ENCODE peak calls at places on chromosomes 12 and 14, in four cellular contexts. J is A549, V is K562, E is H1. Z is an unnamed sample.

GRCh38 chr12:23099604-23100003 is 474.6 kb downstream of the ETNK1 start:
- DNase-seq in V (no peak), J (no peak), E (peak; percentile 21), Z (no peak)

GRCh38 chr14:32576088-32576795 is 247.1 kb downstream of the AKAP6 start:
- DNase-seq in E (no peak), V (peak; percentile 48), J (peak; percentile 55), Z (peak; percentile 73)

GRCh38 chr12:129868566-129868965 is 35.3 kb downstream of the TMEM132D start:
- DNase-seq in J (no peak), E (no peak), V (no peak), Z (no peak)

GRCh38 chr12:72025524-72025923 is 86.9 kb downstream of the TPH2 start:
- DNase-seq in V (no peak), J (no peak), E (no peak), Z (no peak)

GRCh38 chr14:68681256-68681655 is 111.6 kb downstream of the ZFP36L1 start:
- DNase-seq in E (no peak), V (no peak), J (no peak), Z (no peak)

GRCh38 chr12:56922032-56922431 is 12.2 kb downstream of the SDR9C7 start:
- DNase-seq in V (no peak), J (no peak), E (no peak), Z (no peak)

GRCh38 chr12:30517320-30517719 is 178.3 kb downstream of the IPO8 start:
- DNase-seq in E (no peak), V (no peak), J (no peak), Z (no peak)

GRCh38 chr12:25977047-25977446 is 18.6 kb downstream of the RASSF8 start:
- DNase-seq in V (no peak), E (no peak), J (no peak), Z (no peak)

GRCh38 chr14:92494512-92494911 is 19.1 kb upstream of the RIN3 start:
- DNase-seq in E (no peak), J (no peak), V (no peak), Z (no peak)

GRCh38 chr12:97363693-97364092 is 98.9 kb upstream of the RMST start:
- DNase-seq in E (no peak), V (no peak), J (no peak), Z (no peak)

GRCh38 chr12:85781751-85782150 is 54.5 kb downstream of the RASSF9 start:
- DNase-seq in V (no peak), E (no peak), J (no peak), Z (no peak)

GRCh38 chr12:26287666-26288408 is 92.5 kb downstream of the SSPN start:
- DNase-seq in V (no peak), J (no peak), E (no peak), Z (no peak)

GRCh38 chr12:3144495-3144894 is 67.3 kb downstream of the TSPAN9 start:
- DNase-seq in E (no peak), V (no peak), J (no peak), Z (no peak)
- TF ChIP-seq PHF8 in E (no peak), V (no peak), J (no peak), Z (no peak)

GRCh38 chr12:103928736-103929050 is 1.5 kb upstream of the HSP90B1 start:
- DNase-seq in V (no peak), E (no peak), J (no peak), Z (no peak)
- TF ChIP-seq PHF8 in V (no peak), E (no peak), J (no peak), Z (no peak)

GRCh38 chr14:58808828-58809227 is 171.1 kb downstream of the DACT1 start:
- DNase-seq in E (no peak), J (peak; percentile 55), V (no peak), Z (no peak)

GRCh38 chr14:58809520-58809919 is 171.8 kb downstream of the DACT1 start:
- DNase-seq in V (no peak), E (no peak), J (no peak), Z (no peak)

GRCh38 chr14:58805057-58805456 is 167.3 kb downstream of the DACT1 start:
- DNase-seq in V (no peak), J (no peak), E (no peak), Z (no peak)

GRCh38 chr14:58807271-58807670 is 169.5 kb downstream of the DACT1 start:
- DNase-seq in E (no peak), J (no peak), V (no peak), Z (no peak)

GRCh38 chr14:58805605-58806358 is 168.0 kb downstream of the DACT1 start:
- DNase-seq in E (no peak), J (no peak), V (no peak), Z (no peak)
- TF ChIP-seq PHF8 in E (no peak), J (no peak), V (no peak), Z (no peak)

GRCh38 chr12:53991077-53991460 is 6.1 kb downstream of the HOXC10 start:
- DNase-seq in E (no peak), V (no peak), J (no peak), Z (no peak)

GRCh38 chr12:53987748-53988147 is 2.8 kb downstream of the HOXC10 start:
- DNase-seq in V (peak; percentile 69), J (no peak), E (no peak), Z (no peak)

GRCh38 chr12:53990311-53991076 is 5.5 kb downstream of the HOXC10 start:
- DNase-seq in V (no peak), E (no peak), J (no peak), Z (no peak)

GRCh38 chr12:53988519-53989226 is 3.7 kb downstream of the HOXC10 start:
- DNase-seq in J (no peak), V (no peak), E (no peak), Z (no peak)

GRCh38 chr12:53989227-53990113 is 4.5 kb downstream of the HOXC10 start:
- DNase-seq in E (no peak), J (peak; percentile 77), V (peak; percentile 78), Z (peak; percentile 56)
- TF ChIP-seq PHF8 in E (no peak), J (no peak), V (no peak), Z (no peak)

GRCh38 chr12:52903285-52903854 is 1.5 kb downstream of the KRT8 start:
- DNase-seq in E (peak; percentile 61), V (peak; percentile 91), J (peak; percentile 69), Z (peak; percentile 69)
- TF ChIP-seq PHF8 in E (peak; percentile 23), V (peak; percentile 24), J (no peak), Z (peak; percentile 59)

GRCh38 chr12:66693901-66694513 is 15.1 kb upstream of the GRIP1 start:
- DNase-seq in V (peak; percentile 63), E (no peak), J (peak; percentile 80), Z (peak; percentile 35)

GRCh38 chr12:66684222-66684621 is 5.3 kb upstream of the GRIP1 start:
- DNase-seq in J (no peak), E (no peak), V (no peak), Z (no peak)

GRCh38 chr12:66692986-66693385 is 14.1 kb upstream of the GRIP1 start:
- DNase-seq in J (no peak), V (no peak), E (no peak), Z (no peak)

GRCh38 chr12:66692170-66692569 is 13.3 kb upstream of the GRIP1 start:
- DNase-seq in J (no peak), E (no peak), V (no peak), Z (no peak)

DNA sequence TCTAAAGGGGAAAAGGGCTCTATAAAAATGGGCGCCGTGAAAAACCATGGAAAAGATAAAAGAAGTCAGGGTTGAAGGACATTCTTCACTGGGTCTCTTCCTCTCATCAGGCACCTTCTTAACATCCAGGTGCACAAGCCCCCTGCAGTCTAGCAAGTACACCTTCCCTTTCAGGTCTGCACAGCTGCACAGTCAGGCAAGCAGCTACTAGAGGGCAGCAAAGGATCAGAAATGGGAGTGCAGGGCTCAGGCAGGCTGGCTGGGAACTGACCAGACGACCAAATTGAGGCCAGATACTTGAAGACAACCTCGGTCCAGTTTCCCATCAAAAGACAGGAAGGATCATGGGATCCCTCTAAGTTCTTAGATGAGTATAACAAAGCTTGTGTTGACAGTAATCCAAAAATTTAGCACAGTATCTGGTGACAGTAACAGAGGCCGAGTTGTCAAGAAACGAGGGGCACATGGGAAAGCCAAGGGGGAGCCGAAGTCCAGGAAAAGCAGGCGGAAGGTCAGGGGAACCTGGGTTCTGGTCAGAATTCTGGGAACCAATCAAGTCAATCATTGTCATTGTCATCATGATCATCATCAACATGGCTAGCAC is 10.1 kb upstream of the GRIP1 start:
- DNase-seq in J (peak; percentile 71), E (peak; percentile 41), V (peak; percentile 56), Z (peak; percentile 65)
- TF ChIP-seq PHF8 in J (no peak), E (no peak), V (no peak), Z (no peak)

DNA sequence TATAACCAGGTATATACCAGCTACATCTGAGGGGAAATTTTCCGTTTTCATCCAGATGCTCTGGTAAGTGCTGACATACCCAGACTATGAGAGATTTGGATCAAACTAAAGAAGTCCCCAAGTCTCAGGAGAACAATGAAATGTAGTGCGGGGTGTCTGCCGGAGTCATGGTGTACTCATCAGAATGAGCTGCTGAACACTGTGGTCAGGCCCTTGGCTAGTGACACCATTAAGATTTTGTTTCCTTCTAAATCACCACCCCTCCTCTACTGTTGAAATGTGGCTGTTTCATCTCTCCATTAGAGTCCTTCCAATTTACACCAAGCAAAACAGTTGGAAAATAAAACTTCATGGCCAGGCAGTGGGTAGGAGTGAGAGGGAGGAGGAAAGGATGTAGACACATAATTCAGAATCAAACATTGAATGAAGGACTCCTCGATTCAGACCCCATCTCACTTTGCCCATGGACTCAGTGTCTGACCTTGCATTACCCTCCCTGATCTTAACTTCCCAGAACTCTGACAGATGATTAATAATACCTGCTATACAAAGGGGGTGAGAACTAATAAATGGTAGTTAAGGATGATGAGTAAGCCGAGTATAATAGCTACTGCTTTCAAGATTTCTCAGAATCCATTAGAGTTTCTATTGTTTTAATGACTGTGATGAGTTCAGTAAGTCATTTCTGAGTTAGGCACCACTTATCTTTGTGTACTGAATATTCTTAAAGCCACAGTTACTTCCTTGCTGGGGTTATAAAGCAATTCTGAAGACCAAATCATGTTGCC is 127.4 kb downstream of the CRADD start:
- DNase-seq in E (no peak), J (no peak), V (no peak), Z (no peak)
- TF ChIP-seq PHF8 in E (no peak), J (no peak), V (no peak), Z (no peak)

DNA sequence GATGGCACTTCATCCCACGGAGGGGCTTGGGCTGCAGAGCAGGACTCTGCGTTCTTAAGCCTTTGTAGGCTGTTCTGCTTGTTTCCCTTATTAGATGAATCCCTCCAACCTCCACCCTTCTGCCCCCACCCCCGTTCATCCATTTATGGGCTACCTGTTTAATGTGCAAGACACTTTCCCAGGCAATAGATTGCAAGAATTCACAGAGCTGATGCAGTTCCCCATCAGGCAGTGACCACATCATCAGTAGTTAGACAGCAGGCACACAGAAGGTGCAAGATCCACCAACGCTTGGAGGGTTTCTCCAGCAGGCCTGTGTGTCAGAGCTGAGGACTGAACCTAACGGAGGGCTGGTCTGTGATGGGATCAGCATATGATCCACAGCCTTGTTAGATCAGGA is 1.2 kb upstream of the C1R start:
- DNase-seq in J (no peak), E (no peak), V (no peak), Z (no peak)
- TF ChIP-seq PHF8 in J (no peak), E (no peak), V (no peak), Z (no peak)

GRCh38 chr14:85529803-85530574 is at the start of gene FLRT2:
- DNase-seq in E (no peak), J (peak; percentile 64), V (no peak), Z (no peak)
- TF ChIP-seq PHF8 in E (no peak), J (no peak), V (no peak), Z (no peak)